ENCODE peak calls at places on chromosome 18, in nine cellular contexts. T is NCI-H345; C is stimulated activated CD8-positive, alpha-beta memory T cell treated with anti-CD3 and anti-CD28 coated beads, Interleukin-7, amount 100 ng/mL, for 1 hour; X is choroid plexus epithelial cell; N is NCI-H1105 treated with DMSO at 0.1 percent for 48 hours; S is Peyer's patch; J is amniotic stem cell; V is activated CD4-positive, alpha-beta T cell treated with anti-CD3 and anti-CD28 coated beads for 24 hours; M is AG08396. L is an unnamed sample.
A peak's percentile ranks its signal among the peaks of the same experiment; 100 is the strongest.

GRCh38 chr18:79918089-79919011 is 33.1 kb downstream of the SLC66A2 start:
- DNase-seq in T (no peak), C (no peak), X (no peak), N (no peak), S (no peak), J (no peak), V (no peak), M (no peak), L (no peak)

GRCh38 chr18:14086459-14087231 is 45.6 kb downstream of the ZNF519 start:
- DNase-seq in T (peak; percentile 68), C (no peak), X (peak; percentile 68), N (peak; percentile 53), S (no peak), J (no peak), V (no peak), M (peak; percentile 13), L (peak; percentile 41)

GRCh38 chr18:79545714-79546113 is 133.9 kb upstream of the CTDP1 start:
- DNase-seq in T (no peak), C (no peak), X (no peak), N (no peak), S (peak; percentile 27), J (no peak), V (no peak), M (no peak), L (no peak)

GRCh38 chr18:13280066-13280795 is 61.7 kb downstream of the LDLRAD4 start:
- DNase-seq in T (no peak), C (no peak), X (peak; percentile 7), N (no peak), S (peak; percentile 23), J (no peak), V (no peak), M (no peak), L (peak; percentile 27)

GRCh38 chr18:70037453-70038061 is 89.9 kb upstream of the CD226 start:
- DNase-seq in T (no peak), C (no peak), X (no peak), N (no peak), S (no peak), J (no peak), V (no peak), M (no peak), L (no peak)

GRCh38 chr18:63159590-63159989 is 160.0 kb downstream of the BCL2 start:
- DNase-seq in T (no peak), C (no peak), X (no peak), N (no peak), S (no peak), J (no peak), V (no peak), M (no peak), L (no peak)

GRCh38 chr18:37578886-37579513 is 13.4 kb upstream of the CELF4 start:
- DNase-seq in T (peak; percentile 21), C (no peak), X (peak; percentile 46), N (peak; percentile 7), S (no peak), J (no peak), V (no peak), M (no peak), L (no peak)

GRCh38 chr18:58886864-58887612 is 22.4 kb downstream of the ZNF532 start:
- DNase-seq in T (no peak), C (no peak), X (peak; percentile 65), N (no peak), S (peak; percentile 25), J (no peak), V (no peak), M (no peak), L (no peak)

GRCh38 chr18:78979058-78979680 is 449 bp upstream of the SALL3 start:
- DNase-seq in T (peak; percentile 23), C (no peak), X (peak; percentile 6), N (no peak), S (no peak), J (no peak), V (no peak), M (no peak), L (no peak)

GRCh38 chr18:47120428-47120827 is 29.9 kb downstream of the HDHD2 start:
- DNase-seq in T (no peak), C (no peak), X (no peak), N (no peak), S (no peak), J (no peak), V (no peak), M (no peak), L (no peak)

GRCh38 chr18:78796693-78797455 is 182.7 kb upstream of the SALL3 start:
- DNase-seq in T (no peak), C (no peak), X (no peak), N (no peak), S (no peak), J (no peak), V (no peak), M (no peak), L (no peak)

GRCh38 chr18:31667185-31667584 is 17.2 kb downstream of the B4GALT6 start:
- DNase-seq in T (no peak), C (no peak), X (peak; percentile 43), N (no peak), S (no peak), J (no peak), V (no peak), M (no peak), L (peak; percentile 48)

GRCh38 chr18:32661486-32662299 is 111.1 kb downstream of the KLHL14 start:
- DNase-seq in T (no peak), C (no peak), X (peak; percentile 19), N (no peak), S (no peak), J (no peak), V (no peak), M (no peak), L (no peak)

GRCh38 chr18:47794725-47795447 is 135.6 kb downstream of the SMAD2 start:
- DNase-seq in T (no peak), C (no peak), X (no peak), N (no peak), S (no peak), J (no peak), V (no peak), M (no peak), L (no peak)

GRCh38 chr18:24488824-24489493 is 28.5 kb downstream of the HRH4 start:
- DNase-seq in T (peak; percentile 39), C (no peak), X (peak; percentile 61), N (peak; percentile 52), S (no peak), J (no peak), V (peak; percentile 8), M (peak; percentile 32), L (peak; percentile 41)

GRCh38 chr18:55248497-55248896 is 289.2 kb upstream of the CCDC68 start:
- DNase-seq in T (no peak), C (no peak), X (no peak), N (no peak), S (no peak), J (no peak), V (no peak), M (no peak), L (no peak)

GRCh38 chr18:32730068-32730467 is 42.8 kb downstream of the KLHL14 start:
- DNase-seq in T (no peak), C (no peak), X (no peak), N (peak; percentile 49), S (no peak), J (no peak), V (no peak), M (no peak), L (no peak)

GRCh38 chr18:55912071-55912470 is 324.1 kb upstream of the TCF4 start:
- DNase-seq in T (no peak), C (no peak), X (no peak), N (no peak), S (no peak), J (no peak), V (no peak), M (no peak), L (no peak)

GRCh38 chr18:24868760-24869237 is 408.4 kb downstream of the HRH4 start:
- DNase-seq in T (no peak), C (no peak), X (no peak), N (no peak), S (no peak), J (no peak), V (no peak), M (peak; percentile 51), L (peak; percentile 95)

GRCh38 chr18:48997985-48998831 is 47.4 kb upstream of the SMAD7 start:
- DNase-seq in T (peak; percentile 34), C (no peak), X (peak; percentile 96), N (no peak), S (peak; percentile 57), J (peak; percentile 93), V (no peak), M (peak; percentile 91), L (peak; percentile 92)

GRCh38 chr18:46405832-46406538 is 251.0 kb downstream of the LOXHD1 start:
- DNase-seq in T (no peak), C (no peak), X (no peak), N (no peak), S (no peak), J (no peak), V (no peak), M (no peak), L (no peak)

GRCh38 chr18:37986665-37987064 is 421.1 kb upstream of the CELF4 start:
- DNase-seq in T (no peak), C (no peak), X (no peak), N (no peak), S (no peak), J (no peak), V (no peak), M (no peak), L (no peak)

GRCh38 chr18:72895548-72895947 is 27.8 kb upstream of the NETO1 start:
- DNase-seq in T (no peak), C (no peak), X (peak; percentile 27), N (no peak), S (no peak), J (no peak), V (no peak), M (no peak), L (no peak)

L was measured in fibroblast of villous mesenchyme.